ENCODE peak calls at places on chromosomes 7 and 10, in eight cellular contexts. O is neural crest cell, C is ACHN, N is body of pancreas, P is astrocyte of the spinal cord, A is activated T-cell treated with anti-CD3 and anti-CD28 coated beads for 1 hour, F is foreskin keratinocyte, U is cardiac septum. V is an unnamed sample.

GRCh38 chr7:130071701-130072622 is 1.6 kb downstream of the KLHDC10 start:
- DNase-seq in O (peak), C (peak), N (peak), P (peak), A (peak), F (peak), U (no peak), V (peak)

GRCh38 chr10:3923033-3923432 is 138.0 kb upstream of the KLF6 start:
- DNase-seq in O (no peak), C (no peak), N (no peak), P (no peak), A (no peak), F (no peak), U (no peak), V (no peak)

GRCh38 chr7:5143935-5144903 is 45.8 kb upstream of the WIPI2 start:
- DNase-seq in O (no peak), C (no peak), N (peak), P (no peak), A (peak), F (no peak), U (no peak), V (peak)

GRCh38 chr10:88156341-88156740 is 292.9 kb downstream of the PTEN start:
- DNase-seq in O (no peak), C (peak), N (no peak), P (peak), A (no peak), F (no peak), U (no peak), V (no peak)

GRCh38 chr7:31071316-31071715 is 19.2 kb downstream of the ADCYAP1R1 start:
- DNase-seq in O (no peak), C (no peak), N (no peak), P (no peak), A (no peak), F (no peak), U (no peak), V (no peak)

GRCh38 chr10:71520042-71520441 is 123.3 kb downstream of the CDH23 start:
- DNase-seq in O (no peak), C (no peak), N (no peak), P (peak), A (no peak), F (no peak), U (no peak), V (no peak)

GRCh38 chr7:114865564-114865963 is 56.3 kb upstream of the MDFIC start:
- DNase-seq in O (peak), C (peak), N (peak), P (peak), A (peak), F (no peak), U (no peak), V (peak)

GRCh38 chr7:15326044-15326644 is 235.7 kb downstream of the AGMO start:
- DNase-seq in O (no peak), C (peak), N (no peak), P (peak), A (no peak), F (no peak), U (no peak), V (no peak)

GRCh38 chr10:72162978-72163377 is 52.8 kb upstream of the ANAPC16 start:
- DNase-seq in O (no peak), C (no peak), N (no peak), P (peak), A (no peak), F (peak), U (no peak), V (no peak)

GRCh38 chr7:42545049-42545724 is 308.2 kb upstream of the GLI3 start:
- DNase-seq in O (no peak), C (no peak), N (no peak), P (peak), A (no peak), F (no peak), U (no peak), V (no peak)

GRCh38 chr10:5812283-5813090 is 747 bp downstream of the GDI2 start:
- DNase-seq in O (peak), C (peak), N (peak), P (peak), A (peak), F (no peak), U (peak), V (no peak)

GRCh38 chr7:107891619-107892366 is 810 bp downstream of the DLD start:
- DNase-seq in O (no peak), C (peak), N (no peak), P (no peak), A (no peak), F (no peak), U (no peak), V (no peak)

GRCh38 chr10:33950216-33950615 is 615.7 kb upstream of the NRP1 start:
- DNase-seq in O (no peak), C (no peak), N (no peak), P (no peak), A (no peak), F (no peak), U (no peak), V (no peak)

GRCh38 chr7:105838273-105839141 is 37.9 kb downstream of the ATXN7L1 start:
- DNase-seq in O (no peak), C (no peak), N (peak), P (peak), A (no peak), F (no peak), U (no peak), V (no peak)

GRCh38 chr7:128352138-128352537 is 8.4 kb upstream of the RBM28 start:
- DNase-seq in O (no peak), C (no peak), N (peak), P (peak), A (no peak), F (no peak), U (no peak), V (no peak)

GRCh38 chr10:33263453-33263852 is 71.0 kb downstream of the NRP1 start:
- DNase-seq in O (no peak), C (peak), N (no peak), P (no peak), A (no peak), F (no peak), U (no peak), V (no peak)

GRCh38 chr7:67866054-67866453 is 869.4 kb downstream of the TYW1 start:
- DNase-seq in O (no peak), C (no peak), N (no peak), P (no peak), A (no peak), F (no peak), U (no peak), V (no peak)

GRCh38 chr10:21257919-21258318 is 267.6 kb downstream of the SKIDA1 start:
- DNase-seq in O (no peak), C (no peak), N (no peak), P (no peak), A (no peak), F (no peak), U (no peak), V (no peak)

GRCh38 chr7:112743811-112744210 is 46.4 kb downstream of the TMEM168 start:
- DNase-seq in O (no peak), C (no peak), N (no peak), P (no peak), A (no peak), F (no peak), U (no peak), V (no peak)

GRCh38 chr7:85750454-85750949 is 563.6 kb upstream of the SEMA3D start:
- DNase-seq in O (peak), C (peak), N (peak), P (peak), A (no peak), F (no peak), U (no peak), V (no peak)

GRCh38 chr10:131280101-131280500 is 31.4 kb downstream of the TCERG1L start:
- DNase-seq in O (no peak), C (no peak), N (no peak), P (no peak), A (no peak), F (no peak), U (no peak), V (no peak)

GRCh38 chr10:55367555-55367954 is 566.5 kb upstream of the PCDH15 start:
- DNase-seq in O (no peak), C (no peak), N (no peak), P (no peak), A (no peak), F (no peak), U (no peak), V (no peak)

GRCh38 chr7:117124585-117125220 is 171.4 kb downstream of the ST7 start:
- DNase-seq in O (no peak), C (peak), N (peak), P (peak), A (peak), F (peak), U (no peak), V (no peak)

GRCh38 chr7:1169409-1170368 is 9.7 kb upstream of the ZFAND2A start:
- DNase-seq in O (peak), C (peak), N (peak), P (peak), A (peak), F (no peak), U (peak), V (peak)

GRCh38 chr10:112842832-112843360 is 107.2 kb upstream of the TCF7L2 start:
- DNase-seq in O (no peak), C (no peak), N (no peak), P (no peak), A (no peak), F (no peak), U (no peak), V (no peak)

GRCh38 chr10:77501152-77501845 is 136.3 kb downstream of the KCNMA1 start:
- DNase-seq in O (no peak), C (peak), N (no peak), P (peak), A (no peak), F (peak), U (peak), V (no peak)

GRCh38 chr10:12509016-12509793 is 159.9 kb downstream of the CAMK1D start:
- DNase-seq in O (no peak), C (no peak), N (no peak), P (no peak), A (no peak), F (no peak), U (no peak), V (no peak)

GRCh38 chr10:122162566-122163181 is 108.4 kb upstream of the BTBD16 start:
- DNase-seq in O (peak), C (no peak), N (no peak), P (no peak), A (no peak), F (no peak), U (no peak), V (no peak)

GRCh38 chr10:8487346-8487745 is 432.9 kb downstream of the GATA3 start:
- DNase-seq in O (no peak), C (no peak), N (no peak), P (no peak), A (no peak), F (no peak), U (no peak), V (no peak)

GRCh38 chr10:116808706-116809105 is 40.6 kb upstream of the ENO4 start:
- DNase-seq in O (no peak), C (no peak), N (no peak), P (no peak), A (no peak), F (no peak), U (no peak), V (no peak)

GRCh38 chr7:79770053-79770452 is 316.6 kb upstream of the MAGI2 start:
- DNase-seq in O (no peak), C (no peak), N (no peak), P (no peak), A (no peak), F (no peak), U (no peak), V (no peak)

GRCh38 chr10:34744590-34744989 is 70.5 kb downstream of the PARD3 start:
- DNase-seq in O (no peak), C (no peak), N (no peak), P (no peak), A (no peak), F (no peak), U (no peak), V (no peak)

GRCh38 chr7:85186521-85187241 is at the start of gene SEMA3D:
- DNase-seq in O (peak), C (peak), N (peak), P (peak), A (no peak), F (peak), U (peak), V (peak)

V was measured in memory B cell.